ENCODE peak calls at places on chromosomes 5 and 9, in eight cellular contexts. A is psoas muscle, L is D721Med, N is GM12865, X is endothelial cell, O is fibroblast of lung, M is endodermal cell, V is HCT116. I is an unnamed sample.

GRCh38 chr5:39138892-39139291 is 64.7 kb upstream of the RICTOR start:
- DNase-seq in A (no peak), L (no peak), N (no peak), X (no peak), O (peak), M (no peak), V (no peak), I (peak)

GRCh38 chr9:72592501-72593403 is 71.3 kb downstream of the TMC1 start:
- DNase-seq in A (no peak), L (no peak), N (peak), X (peak), O (peak), M (peak), V (no peak), I (peak)

GRCh38 chr5:123530728-123531127 is 18.8 kb downstream of the CSNK1G3 start:
- DNase-seq in A (no peak), L (no peak), N (no peak), X (no peak), O (no peak), M (no peak), V (no peak), I (no peak)

GRCh38 chr9:124733964-124734740 is 37.0 kb downstream of the NR6A1 start:
- DNase-seq in A (no peak), L (no peak), N (no peak), X (no peak), O (no peak), M (no peak), V (no peak), I (no peak)

GRCh38 chr5:89041249-89041808 is 158.3 kb upstream of the MEF2C start:
- DNase-seq in A (no peak), L (no peak), N (no peak), X (no peak), O (no peak), M (no peak), V (no peak), I (no peak)

GRCh38 chr5:144598451-144599068 is 427.9 kb downstream of the KCTD16 start:
- DNase-seq in A (no peak), L (no peak), N (no peak), X (no peak), O (no peak), M (peak), V (no peak), I (no peak)

GRCh38 chr9:116027096-116027495 is 126.5 kb upstream of the PAPPA start:
- DNase-seq in A (no peak), L (no peak), N (no peak), X (no peak), O (peak), M (no peak), V (no peak), I (no peak)

GRCh38 chr5:101045689-101046088 is 142.6 kb upstream of the ST8SIA4 start:
- DNase-seq in A (no peak), L (no peak), N (peak), X (no peak), O (peak), M (no peak), V (peak), I (no peak)

GRCh38 chr5:132063090-132063911 is 2.8 kb downstream of the IL3 start:
- DNase-seq in A (peak), L (peak), N (peak), X (peak), O (peak), M (peak), V (peak), I (peak)

GRCh38 chr5:10400411-10400810 is 41.3 kb upstream of the ROPN1L start:
- DNase-seq in A (no peak), L (no peak), N (no peak), X (no peak), O (no peak), M (no peak), V (no peak), I (no peak)
- TF ChIP-seq CTCF in A (no peak), L (no peak), N (no peak), X (no peak), O (no peak), M (no peak), V (no peak), I (no peak)

DNA sequence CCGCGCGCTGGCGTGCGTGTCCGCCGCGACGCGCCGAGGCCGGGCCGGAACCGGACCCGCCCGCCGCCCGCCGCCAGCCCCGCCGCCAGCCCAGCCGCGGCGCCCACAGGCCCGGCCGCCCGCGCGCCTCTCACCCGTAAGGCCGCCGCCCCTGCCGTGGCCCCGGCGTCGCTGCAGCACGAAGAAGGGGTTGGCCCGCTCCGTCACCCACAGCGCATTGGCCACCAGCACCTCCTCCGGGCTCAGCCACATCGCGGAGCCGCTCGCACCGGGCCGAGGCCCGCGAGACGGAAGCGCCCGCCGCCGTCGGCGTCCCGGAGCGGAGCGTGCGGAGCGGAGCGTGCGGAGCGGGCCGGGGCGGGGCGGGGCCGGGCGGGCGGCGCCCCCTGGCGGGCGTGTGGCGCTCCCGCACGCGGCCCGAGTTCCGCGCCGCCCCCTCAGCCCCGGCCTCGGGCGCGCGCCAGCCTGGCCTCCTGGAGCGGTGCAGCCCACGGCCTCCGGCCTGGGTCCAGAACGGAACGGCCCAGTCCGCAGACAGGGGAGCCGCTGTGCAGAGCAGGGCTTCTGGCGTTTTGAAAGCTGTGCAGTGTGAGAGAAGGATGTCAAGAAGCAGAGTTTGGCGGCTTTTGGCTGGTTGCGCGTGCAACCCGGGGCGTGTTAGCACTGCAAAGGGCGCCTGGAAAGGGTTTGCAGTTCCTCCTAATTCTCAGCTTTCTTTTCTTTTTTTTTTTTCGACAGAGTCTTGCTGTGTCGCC is at the start of gene TBC1D9B:
- DNase-seq in A (peak), L (peak), N (peak), X (peak), O (peak), M (peak), V (no peak), I (no peak)
- TF ChIP-seq CTCF in A (peak), L (peak), N (peak), X (peak), O (peak), M (peak), V (no peak), I (peak)

DNA sequence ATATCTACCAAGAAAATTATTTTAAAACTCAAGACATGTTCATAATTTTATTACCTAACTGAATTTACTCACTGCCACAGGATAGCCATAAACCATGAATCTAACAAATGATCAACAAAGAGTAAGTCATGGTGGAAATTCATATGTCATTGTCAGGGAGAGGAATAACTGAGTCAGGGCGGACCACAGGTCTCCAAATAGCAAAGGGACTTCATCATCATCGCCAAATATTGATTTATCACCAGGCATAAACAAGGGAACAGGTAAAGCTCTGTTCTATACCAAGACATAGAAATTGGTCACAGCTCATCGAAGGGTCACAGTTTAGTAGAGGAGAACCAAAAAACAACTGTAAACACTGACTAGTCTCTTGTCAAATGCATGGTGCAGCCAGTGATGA is 94.8 kb downstream of the CTNND2 start:
- DNase-seq in A (no peak), L (no peak), N (no peak), X (no peak), O (no peak), M (no peak), V (no peak), I (no peak)
- TF ChIP-seq CTCF in A (no peak), L (no peak), N (no peak), X (no peak), O (no peak), M (no peak), V (no peak), I (no peak)

GRCh38 chr5:157269165-157269671 is 3.3 kb downstream of the CYFIP2 start:
- DNase-seq in A (no peak), L (no peak), N (peak), X (no peak), O (peak), M (peak), V (no peak), I (no peak)

GRCh38 chr5:157265714-157266285 is at the start of gene CYFIP2:
- DNase-seq in A (peak), L (peak), N (peak), X (peak), O (peak), M (peak), V (no peak), I (no peak)

GRCh38 chr5:157267766-157268480 is 2.0 kb downstream of the CYFIP2 start:
- DNase-seq in A (peak), L (no peak), N (no peak), X (no peak), O (no peak), M (no peak), V (no peak), I (no peak)

GRCh38 chr5:157267025-157267424 is 1.1 kb downstream of the CYFIP2 start:
- DNase-seq in A (no peak), L (no peak), N (no peak), X (no peak), O (no peak), M (no peak), V (no peak), I (no peak)

GRCh38 chr5:157266286-157267007 is 524 bp downstream of the CYFIP2 start:
- DNase-seq in A (no peak), L (no peak), N (peak), X (peak), O (no peak), M (peak), V (no peak), I (no peak)
- TF ChIP-seq CTCF in A (no peak), L (no peak), N (peak), X (no peak), O (no peak), M (peak), V (no peak), I (no peak)

DNA sequence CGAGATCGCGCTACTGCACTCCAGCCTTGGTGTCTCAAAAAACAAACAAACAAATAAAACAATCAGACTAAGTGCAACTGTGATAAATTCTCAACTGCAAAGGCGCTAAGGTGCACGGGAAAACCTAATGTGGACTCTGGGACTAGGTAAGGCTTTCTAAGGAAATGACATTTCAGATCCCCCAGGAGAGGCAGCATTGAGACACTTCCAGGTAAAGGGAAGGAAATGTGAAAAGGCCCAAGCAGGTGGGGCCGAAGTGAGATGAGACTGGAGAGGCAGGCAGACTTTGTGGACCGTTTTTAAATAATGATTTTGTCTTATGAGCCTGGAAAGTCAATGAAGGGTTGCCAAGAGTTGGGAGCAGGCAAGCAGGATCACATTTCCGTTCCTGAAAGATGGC is 1.9 kb upstream of the APBA1 start:
- DNase-seq in A (no peak), L (no peak), N (no peak), X (no peak), O (peak), M (peak), V (peak), I (no peak)
- TF ChIP-seq CTCF in A (no peak), L (no peak), N (no peak), X (no peak), O (no peak), M (peak), V (peak), I (peak)

DNA sequence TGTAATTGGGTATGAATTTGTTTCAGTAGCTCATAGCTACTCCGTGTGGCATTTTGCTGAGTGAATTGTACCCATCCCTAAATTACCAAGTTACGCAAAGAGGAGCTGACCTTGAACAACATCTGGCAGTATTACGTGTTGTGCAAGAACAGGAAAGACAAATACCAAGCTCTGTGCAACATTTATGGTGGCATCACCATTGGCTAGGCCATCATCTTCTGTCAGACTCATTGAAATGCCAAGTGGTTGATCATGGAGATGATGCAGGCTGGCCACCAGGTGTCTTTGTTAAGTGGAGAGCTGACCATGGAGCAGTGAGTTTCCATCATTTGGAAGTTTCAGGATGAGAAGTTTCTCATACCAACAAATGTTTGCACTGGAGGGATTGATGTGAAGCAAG is 15.0 kb downstream of the ZSWIM6 start:
- DNase-seq in A (no peak), L (no peak), N (no peak), X (no peak), O (no peak), M (no peak), V (no peak), I (no peak)
- TF ChIP-seq CTCF in A (no peak), L (no peak), N (no peak), X (no peak), O (no peak), M (peak), V (no peak), I (no peak)

DNA sequence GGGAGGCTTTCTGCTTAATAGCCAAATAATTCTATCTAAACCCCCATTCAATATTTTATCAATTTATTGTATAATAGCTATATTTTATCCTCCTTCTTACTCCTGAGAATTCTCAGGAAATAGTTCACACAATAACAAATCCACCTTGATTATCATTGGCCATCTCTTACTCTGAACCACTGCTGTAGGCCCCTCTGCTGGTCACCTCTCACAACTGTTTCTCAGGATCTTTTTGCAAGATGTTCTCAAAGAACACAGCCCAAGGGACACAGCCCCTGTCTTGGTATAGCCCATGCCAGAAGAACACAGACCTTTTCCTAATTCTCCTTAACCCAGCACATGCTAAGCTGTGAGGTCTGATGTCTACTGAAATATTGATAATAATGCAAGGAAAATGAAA is 74.9 kb upstream of the HTR4 start:
- DNase-seq in A (no peak), L (no peak), N (no peak), X (no peak), O (no peak), M (peak), V (no peak), I (no peak)
- TF ChIP-seq CTCF in A (no peak), L (no peak), N (peak), X (no peak), O (peak), M (peak), V (peak), I (peak)

GRCh38 chr5:155147222-155147621 is 133.7 kb downstream of the KIF4B start:
- DNase-seq in A (no peak), L (no peak), N (no peak), X (no peak), O (no peak), M (no peak), V (no peak), I (no peak)
- TF ChIP-seq CTCF in A (no peak), L (peak), N (peak), X (no peak), O (peak), M (no peak), V (peak), I (peak)

GRCh38 chr5:2509527-2509926 is 241.9 kb downstream of the IRX2 start:
- DNase-seq in A (no peak), L (no peak), N (no peak), X (no peak), O (no peak), M (no peak), V (no peak), I (no peak)

GRCh38 chr5:2519153-2519552 is 232.3 kb downstream of the IRX2 start:
- DNase-seq in A (no peak), L (no peak), N (no peak), X (no peak), O (no peak), M (no peak), V (no peak), I (no peak)

GRCh38 chr5:2517451-2517850 is 234.0 kb downstream of the IRX2 start:
- DNase-seq in A (no peak), L (no peak), N (no peak), X (no peak), O (no peak), M (no peak), V (no peak), I (no peak)

GRCh38 chr5:2511131-2511530 is 240.3 kb downstream of the IRX2 start:
- DNase-seq in A (no peak), L (no peak), N (no peak), X (no peak), O (no peak), M (no peak), V (no peak), I (no peak)

DNA sequence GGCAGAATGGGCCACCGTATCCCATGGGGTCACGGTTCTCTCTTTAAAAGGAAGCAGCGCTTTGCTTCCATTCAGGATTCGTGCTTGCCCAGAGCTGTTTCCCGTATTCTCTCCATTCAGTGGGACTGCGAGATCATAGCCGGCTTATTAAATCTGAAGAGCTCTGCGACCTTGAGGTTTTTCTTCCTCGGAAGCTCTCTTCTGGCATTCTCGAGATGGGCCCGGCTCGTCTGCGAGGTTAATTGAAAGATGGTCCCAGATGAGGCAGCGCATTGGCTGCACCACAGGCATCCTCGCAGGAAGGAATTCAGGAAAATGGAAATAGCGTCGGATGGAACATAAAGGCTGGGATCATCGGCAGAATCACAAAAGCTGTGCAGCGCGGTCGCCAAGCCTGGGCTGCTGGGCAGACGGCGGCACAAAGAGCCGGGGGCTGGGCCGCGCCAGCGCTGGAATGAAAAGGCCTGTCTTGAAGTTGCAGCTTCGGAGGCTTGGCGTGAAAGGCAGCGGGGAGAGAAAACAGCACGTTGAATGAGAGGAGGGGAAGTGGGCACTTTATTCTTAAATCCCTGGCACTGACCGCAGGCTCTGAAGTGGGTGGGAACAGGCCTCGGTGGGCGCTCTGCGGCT is 236.2 kb downstream of the IRX2 start:
- DNase-seq in A (no peak), L (no peak), N (no peak), X (no peak), O (no peak), M (no peak), V (no peak), I (no peak)
- TF ChIP-seq CTCF in A (no peak), L (no peak), N (no peak), X (no peak), O (no peak), M (no peak), V (no peak), I (no peak)

I was measured in AG04450.